ENCODE peak calls at places on chromosomes 3 and 15, in ten cellular contexts. F is fibroblast of lung, H is cardiac muscle cell, I is uterus, P is neuronal stem cell, K is colonic mucosa, O is SK-N-SH, B is mesendoderm, G is small intestine, W is WERI-Rb-1. N is an unnamed sample. For H3K27me3, the result is how much of the 10 kb centered on the place peaks cover.

GRCh38 chr15:64090527-64090926 is 3.1 kb downstream of the CIAO2A start:
- DNase-seq in F (no peak), H (no peak), I (no peak), P (no peak), K (no peak), O (no peak), B (no peak), G (no peak), W (no peak), N (no peak)

GRCh38 chr15:25427861-25428260 is 11.0 kb downstream of the UBE3A start:
- DNase-seq in F (no peak), H (peak), I (no peak), P (no peak), K (no peak), O (no peak), B (no peak), G (no peak), W (no peak), N (no peak)

GRCh38 chr3:189673535-189673934 is 42.3 kb downstream of the TP63 start:
- DNase-seq in F (no peak), H (no peak), I (no peak), P (no peak), K (no peak), O (no peak), B (no peak), G (no peak), W (no peak), N (no peak)

GRCh38 chr3:101870138-101870537 is 20.8 kb downstream of the NFKBIZ start:
- DNase-seq in F (no peak), H (no peak), I (no peak), P (no peak), K (no peak), O (no peak), B (no peak), G (peak), W (no peak), N (no peak)

GRCh38 chr15:56052389-56053045 is 59.1 kb upstream of the NEDD4 start:
- DNase-seq in F (peak), H (peak), I (peak), P (no peak), K (no peak), O (peak), B (peak), G (peak), W (no peak), N (no peak)

GRCh38 chr3:12372762-12373280 is 84.0 kb downstream of the PPARG start:
- DNase-seq in F (peak), H (peak), I (no peak), P (no peak), K (no peak), O (no peak), B (no peak), G (no peak), W (no peak), N (no peak)

GRCh38 chr3:179672918-179673317 is 20.1 kb downstream of the USP13 start:
- DNase-seq in F (no peak), H (no peak), I (no peak), P (no peak), K (no peak), O (no peak), B (no peak), G (no peak), W (no peak), N (no peak)

GRCh38 chr15:84079885-84080777 is 155.4 kb upstream of the GOLGA6L4 start:
- DNase-seq in F (peak), H (peak), I (peak), P (peak), K (peak), O (peak), B (peak), G (peak), W (peak), N (peak)

GRCh38 chr3:187997490-187997889 is 156.5 kb upstream of the LPP start:
- DNase-seq in F (no peak), H (no peak), I (no peak), P (no peak), K (no peak), O (no peak), B (no peak), G (no peak), W (no peak), N (no peak)

GRCh38 chr15:40957581-40958051 is 4.3 kb downstream of the CHAC1 start:
- DNase-seq in F (no peak), H (no peak), I (no peak), P (no peak), K (peak), O (peak), B (no peak), G (peak), W (no peak), N (peak)

GRCh38 chr15:81053621-81054020 is 52.9 kb downstream of the TLNRD1 start:
- DNase-seq in F (no peak), H (no peak), I (no peak), P (no peak), K (no peak), O (no peak), B (no peak), G (no peak), W (no peak), N (no peak)

GRCh38 chr15:35696767-35697231 is 150.8 kb upstream of the DPH6 start:
- DNase-seq in F (peak), H (peak), I (no peak), P (no peak), K (no peak), O (no peak), B (peak), G (peak), W (no peak), N (no peak)

GRCh38 chr15:52806284-52806655 is 16.1 kb upstream of the ONECUT1 start:
- DNase-seq in F (no peak), H (no peak), I (no peak), P (no peak), K (no peak), O (no peak), B (no peak), G (no peak), W (no peak), N (no peak)

GRCh38 chr15:52808441-52808840 is 18.3 kb upstream of the ONECUT1 start:
- DNase-seq in F (no peak), H (no peak), I (no peak), P (no peak), K (no peak), O (no peak), B (no peak), G (no peak), W (no peak), N (no peak)

GRCh38 chr15:52810346-52810745 is 20.2 kb upstream of the ONECUT1 start:
- DNase-seq in F (no peak), H (no peak), I (no peak), P (no peak), K (no peak), O (no peak), B (no peak), G (no peak), W (no peak), N (peak)

GRCh38 chr15:52805351-52806283 is 15.5 kb upstream of the ONECUT1 start:
- DNase-seq in F (no peak), H (no peak), I (no peak), P (peak), K (no peak), O (peak), B (peak), G (no peak), W (no peak), N (peak)

GRCh38 chr15:52808996-52809395 is 18.9 kb upstream of the ONECUT1 start:
- DNase-seq in F (no peak), H (no peak), I (no peak), P (no peak), K (no peak), O (no peak), B (no peak), G (no peak), W (no peak), N (no peak)
- H3K27me3 ChIP-seq in F (under half), H (half or more), I (under half), P (under half), K (under half), O (half or more), B (under half), G (under half), W (under half), N (under half)

GRCh38 chr3:126285369-126285768 is 71.8 kb downstream of the KLF15 start:
- DNase-seq in F (no peak), H (no peak), I (no peak), P (no peak), K (no peak), O (no peak), B (no peak), G (no peak), W (no peak), N (no peak)
- H3K4me3 ChIP-seq in F (no peak), H (no peak), I (no peak), P (no peak), K (no peak), O (no peak), B (no peak), G (no peak), W (no peak), N (no peak)

GRCh38 chr3:116135462-116135861 is 309.8 kb downstream of the LSAMP start:
- DNase-seq in F (peak), H (peak), I (peak), P (no peak), K (peak), O (peak), B (no peak), G (no peak), W (no peak), N (no peak)
- H3K27ac ChIP-seq in F (no peak), H (no peak), I (peak), P (no peak), K (no peak), O (peak), B (no peak), G (no peak), W (no peak), N (no peak)

GRCh38 chr15:47688573-47689086 is 28.7 kb upstream of the SEMA6D start:
- DNase-seq in F (peak), H (peak), I (no peak), P (no peak), K (no peak), O (no peak), B (no peak), G (no peak), W (no peak), N (no peak)

GRCh38 chr15:47685141-47685870 is 32.0 kb upstream of the SEMA6D start:
- DNase-seq in F (no peak), H (no peak), I (no peak), P (no peak), K (no peak), O (no peak), B (peak), G (no peak), W (no peak), N (no peak)

GRCh38 chr15:47678047-47678446 is 39.3 kb upstream of the SEMA6D start:
- DNase-seq in F (no peak), H (no peak), I (no peak), P (no peak), K (no peak), O (peak), B (no peak), G (no peak), W (no peak), N (no peak)

GRCh38 chr15:47682661-47683060 is 34.6 kb upstream of the SEMA6D start:
- DNase-seq in F (no peak), H (no peak), I (no peak), P (no peak), K (no peak), O (no peak), B (no peak), G (no peak), W (no peak), N (no peak)
- H3K27me3 ChIP-seq in F (under half), H (under half), I (under half), P (under half), K (under half), O (under half), B (under half), G (under half), W (under half), N (under half)